ENCODE peak calls at places on chromosomes 5 and 9, in four cellular contexts. W, A, U and F are unnamed samples.

GRCh38 chr5:170638454-170639220 is 134.8 kb downstream of the KCNIP1 start:
- DNase-seq in W (peak; percentile 80), A (peak; percentile 13), U (peak; percentile 51), F (peak; percentile 49)

GRCh38 chr5:76401801-76402250 is 1.3 kb upstream of the IQGAP2 start:
- DNase-seq in W (no peak), A (peak; percentile 17), U (no peak), F (peak; percentile 85)

GRCh38 chr5:8981016-8981415 is 564.9 kb downstream of the SEMA5A start:
- DNase-seq in W (no peak), A (no peak), U (no peak), F (no peak)

GRCh38 chr9:29511680-29512079 is 1938.4 kb upstream of the C9orf72 start:
- DNase-seq in W (no peak), A (no peak), U (no peak), F (no peak)

GRCh38 chr9:112921549-112921948 is 30.9 kb upstream of the SLC46A2 start:
- DNase-seq in W (no peak), A (no peak), U (no peak), F (peak; percentile 44)

GRCh38 chr9:135377431-135377830 is 102.2 kb upstream of the PPP1R26 start:
- DNase-seq in W (no peak), A (no peak), U (no peak), F (no peak)

GRCh38 chr5:139392678-139393496 is 2.0 kb downstream of the PROB1 start:
- DNase-seq in W (peak; percentile 86), A (peak; percentile 59), U (no peak), F (peak; percentile 94)

GRCh38 chr5:137273511-137273910 is 225.6 kb downstream of the SPOCK1 start:
- DNase-seq in W (no peak), A (no peak), U (no peak), F (no peak)

GRCh38 chr5:138657360-138657759 is 82.2 kb upstream of the HSPA9 start:
- DNase-seq in W (no peak), A (no peak), U (no peak), F (no peak)

GRCh38 chr5:122004201-122004600 is 42.4 kb downstream of the SRFBP1 start:
- DNase-seq in W (no peak), A (no peak), U (no peak), F (no peak)

GRCh38 chr5:14108170-14108996 is 34.8 kb upstream of the TRIO start:
- DNase-seq in W (peak; percentile 81), A (no peak), U (peak; percentile 62), F (peak; percentile 70)

DNA sequence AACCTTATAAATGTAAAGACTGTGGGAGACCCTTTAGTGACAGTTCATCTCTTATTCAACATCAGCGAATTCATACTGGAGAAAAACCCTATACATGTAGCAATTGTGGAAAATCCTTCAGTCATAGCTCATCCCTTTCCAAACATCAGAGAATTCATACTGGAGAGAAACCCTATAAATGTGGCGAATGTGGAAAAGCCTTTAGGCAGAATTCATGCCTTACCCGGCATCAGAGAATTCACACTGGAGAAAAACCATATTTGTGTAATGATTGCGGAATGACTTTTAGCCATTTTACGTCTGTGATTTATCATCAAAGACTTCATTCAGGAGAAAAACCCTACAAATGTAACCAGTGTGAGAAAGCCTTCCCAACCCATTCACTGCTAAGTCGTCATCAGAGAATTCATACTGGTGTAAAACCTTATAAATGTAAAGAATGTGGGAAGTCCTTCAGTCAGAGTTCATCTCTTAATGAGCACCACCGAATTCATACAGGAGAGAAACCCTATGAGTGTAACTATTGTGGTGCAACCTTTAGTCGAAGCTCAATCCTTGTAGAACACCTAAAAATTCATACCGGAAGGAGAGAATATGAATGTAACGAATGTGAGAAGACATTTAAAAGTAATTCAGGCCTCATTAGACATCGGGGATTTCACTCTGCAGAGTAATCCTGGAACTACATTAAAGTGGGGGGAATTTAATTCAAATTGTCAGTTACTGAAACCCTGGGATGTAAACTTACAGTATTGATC is 17.7 kb downstream of the ZNF483 start:
- DNase-seq in W (no peak), A (no peak), U (no peak), F (no peak)
- H3K9me3 ChIP-seq in W (peaks cover 16% of the 10 kb centered on the region), A (peaks cover 52% of the 10 kb centered on the region), U (peaks cover 16% of the 10 kb centered on the region), F (peaks cover 35% of the 10 kb centered on the region)

GRCh38 chr9:137305788-137306545 is 3.9 kb upstream of the NRARP start:
- DNase-seq in W (no peak), A (no peak), U (peak; percentile 52), F (no peak)
- H3K4me1 ChIP-seq in W (peaks cover 14% of the 10 kb centered on the region), A (peaks cover 30% of the 10 kb centered on the region), U (peaks cover 19% of the 10 kb centered on the region), F (peaks cover 30% of the 10 kb centered on the region)

GRCh38 chr9:126532951-126533910 is 80.5 kb upstream of the LMX1B start:
- DNase-seq in W (no peak), A (no peak), U (no peak), F (peak; percentile 66)

GRCh38 chr9:126532019-126532462 is 81.7 kb upstream of the LMX1B start:
- DNase-seq in W (no peak), A (no peak), U (no peak), F (no peak)

GRCh38 chr9:126532489-126532888 is 81.2 kb upstream of the LMX1B start:
- DNase-seq in W (no peak), A (no peak), U (no peak), F (no peak)

GRCh38 chr9:126534431-126535186 is 79.1 kb upstream of the LMX1B start:
- DNase-seq in W (no peak), A (no peak), U (no peak), F (no peak)

GRCh38 chr9:126533911-126534300 is 79.8 kb upstream of the LMX1B start:
- DNase-seq in W (no peak), A (no peak), U (no peak), F (peak; percentile 69)
- H3K4me3 ChIP-seq in W (no peak overlapping the region), A (no peak overlapping the region), U (no peak overlapping the region), F (peak overlapping the region; percentile 65)

GRCh38 chr9:21890696-21891095 is 88.3 kb downstream of the MTAP start:
- DNase-seq in W (no peak), A (no peak), U (no peak), F (no peak)

DNA sequence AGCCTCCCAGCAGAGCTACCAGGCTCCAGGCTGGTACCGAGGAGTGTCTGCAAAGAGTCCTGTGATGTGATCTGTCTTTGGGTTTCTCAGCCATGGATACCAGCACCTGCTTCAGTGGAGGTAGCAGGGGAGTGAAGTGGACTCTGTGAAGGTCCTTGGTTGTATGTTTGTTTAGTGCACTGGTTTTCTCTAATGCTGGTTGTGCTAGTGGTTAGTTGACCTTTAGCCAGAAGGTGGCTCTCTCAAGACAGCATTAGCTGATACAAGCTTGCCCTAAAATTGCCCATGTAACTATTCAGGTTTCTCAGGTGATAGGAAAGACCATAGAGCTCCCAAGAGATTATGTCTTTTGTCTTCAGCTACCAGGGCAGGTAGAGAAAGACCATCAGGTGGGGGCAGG is 87.2 kb downstream of the MTAP start:
- DNase-seq in W (no peak), A (no peak), U (no peak), F (peak; percentile 9)
- H3K9me3 ChIP-seq in W (no peaks in the 10 kb centered on the region), A (no peaks in the 10 kb centered on the region), U (no peaks in the 10 kb centered on the region), F (peaks cover 7% of the 10 kb centered on the region)

DNA sequence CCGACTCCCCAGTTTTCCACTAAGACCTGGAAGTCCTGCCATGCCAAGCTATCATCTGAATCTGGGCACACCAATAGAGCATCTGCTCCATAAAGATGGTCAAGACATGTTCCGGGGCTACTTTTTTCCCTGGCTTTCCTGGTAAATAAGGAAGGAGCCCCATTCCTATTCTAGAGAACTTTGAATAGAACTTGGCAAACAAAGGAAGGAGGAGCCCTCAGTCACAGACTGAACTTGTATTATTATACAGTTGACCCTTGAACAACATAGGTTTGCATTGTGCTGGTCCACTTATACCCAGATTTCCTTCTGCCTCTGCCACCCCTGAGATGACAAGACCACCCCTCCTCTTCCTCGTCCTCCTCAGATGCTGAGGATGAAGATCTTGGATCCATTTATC is 182.9 kb downstream of the CCDC192 start:
- DNase-seq in W (no peak), A (no peak), U (no peak), F (no peak)
- H3K4me1 ChIP-seq in W (peaks cover 18% of the 10 kb centered on the region), A (no peaks in the 10 kb centered on the region), U (no peaks in the 10 kb centered on the region), F (no peaks in the 10 kb centered on the region)

GRCh38 chr9:130026583-130027427 is 16.2 kb downstream of the FNBP1 start:
- DNase-seq in W (no peak), A (no peak), U (no peak), F (peak; percentile 32)
- H3K4me3 ChIP-seq in W (no peak overlapping the region), A (no peak overlapping the region), U (no peak overlapping the region), F (no peak overlapping the region)

GRCh38 chr9:127789179-127789578 is 3.3 kb downstream of the CDK9 start:
- DNase-seq in W (no peak), A (no peak), U (peak; percentile 50), F (no peak)
- H3K9me3 ChIP-seq in W (no peaks in the 10 kb centered on the region), A (no peaks in the 10 kb centered on the region), U (no peaks in the 10 kb centered on the region), F (no peaks in the 10 kb centered on the region)

DNA sequence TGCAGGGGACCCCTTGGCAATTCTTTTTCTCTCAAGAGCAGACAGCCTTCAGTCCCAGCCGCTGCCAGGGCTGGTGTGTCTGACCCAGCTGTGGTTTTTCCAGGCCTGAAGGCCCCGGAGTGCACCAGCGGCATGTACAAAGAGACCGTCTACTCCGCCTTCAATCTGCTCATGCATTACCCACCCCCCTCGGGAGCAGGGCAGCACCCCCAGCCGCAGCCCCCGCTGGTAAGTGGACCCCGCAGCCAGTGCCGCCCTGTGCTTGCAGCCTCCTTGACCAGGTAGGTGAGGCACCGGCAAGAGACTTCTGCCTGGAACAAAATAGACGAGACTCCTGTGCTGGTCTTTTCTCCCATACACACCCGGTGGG is 1.3 kb downstream of the TCF7 start:
- DNase-seq in W (no peak), A (no peak), U (no peak), F (no peak)
- H3K4me1 ChIP-seq in W (peaks cover 47% of the 10 kb centered on the region), A (peaks cover 56% of the 10 kb centered on the region), U (peaks cover 5% of the 10 kb centered on the region), F (peaks cover 13% of the 10 kb centered on the region)

GRCh38 chr9:22343218-22343611 is 103.4 kb upstream of the DMRTA1 start:
- DNase-seq in W (no peak), A (no peak), U (no peak), F (no peak)

GRCh38 chr9:22337261-22337660 is 109.4 kb upstream of the DMRTA1 start:
- DNase-seq in W (no peak), A (no peak), U (no peak), F (no peak)

DNA sequence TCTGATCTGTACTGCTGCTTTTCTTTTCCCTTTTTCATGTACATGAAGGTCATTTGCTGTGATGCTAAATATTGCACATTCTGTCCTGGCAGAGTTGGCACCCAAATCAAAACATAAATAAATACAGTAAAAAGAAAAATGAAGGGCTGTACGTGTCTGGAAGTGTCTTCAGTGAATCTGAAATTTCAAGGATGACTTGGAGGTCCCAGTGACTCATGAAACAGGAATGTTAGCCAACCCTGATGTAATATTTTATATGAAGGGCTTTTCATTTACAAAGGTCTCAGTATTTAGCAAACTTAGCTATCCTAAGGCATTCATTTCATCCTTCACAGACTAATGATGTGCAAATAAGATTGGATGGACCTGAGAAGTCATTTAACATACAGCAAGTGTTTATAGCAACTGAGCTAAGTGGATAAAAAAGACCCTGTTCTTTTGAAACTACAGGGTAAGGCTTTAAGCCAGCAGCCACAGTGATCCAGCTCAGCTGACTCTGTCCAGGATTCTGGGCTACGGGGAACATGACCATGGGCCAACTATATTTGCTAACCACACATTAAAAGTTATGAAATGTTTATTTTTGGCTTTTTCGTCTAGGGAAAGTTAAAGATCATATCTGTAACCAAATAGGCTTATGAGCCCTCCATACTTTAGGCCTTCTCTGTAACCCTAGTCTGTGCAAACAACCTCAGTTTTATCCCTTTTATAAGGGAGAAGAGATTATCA is 104.0 kb upstream of the DMRTA1 start:
- DNase-seq in W (peak; percentile 48), A (no peak), U (no peak), F (no peak)
- H3K4me3 ChIP-seq in W (no peak overlapping the region), A (no peak overlapping the region), U (no peak overlapping the region), F (no peak overlapping the region)